ENCODE peak calls at places on chromosomes 12 and 14, in four cellular contexts. R, U, I and H are unnamed samples.

GRCh38 chr14:89702151-89702936 is 252.2 kb downstream of the EFCAB11 start:
- DNase-seq in R (peak), U (no peak), I (no peak), H (no peak)

GRCh38 chr12:67827820-67828383 is 161.3 kb upstream of the IFNG-AS1 start:
- DNase-seq in R (no peak), U (peak), I (peak), H (no peak)

GRCh38 chr12:116990971-116991966 is 80.5 kb downstream of the FBXW8 start:
- DNase-seq in R (no peak), U (no peak), I (no peak), H (no peak)

GRCh38 chr14:48771717-48772116 is 814.5 kb downstream of the RPS29 start:
- DNase-seq in R (no peak), U (no peak), I (no peak), H (no peak)

GRCh38 chr14:105682956-105683570 is 156.7 kb downstream of the TMEM121 start:
- DNase-seq in R (no peak), U (no peak), I (no peak), H (no peak)

GRCh38 chr14:54025661-54026060 is 69.0 kb upstream of the BMP4 start:
- DNase-seq in R (no peak), U (no peak), I (peak), H (no peak)

GRCh38 chr12:92574046-92574783 is 128.6 kb upstream of the PLEKHG7 start:
- DNase-seq in R (no peak), U (no peak), I (peak), H (peak)

GRCh38 chr14:92321701-92322100 is 1.3 kb upstream of the SLC24A4 start:
- DNase-seq in R (no peak), U (no peak), I (no peak), H (no peak)

GRCh38 chr12:25845415-25845814 is 113.1 kb upstream of the RASSF8 start:
- DNase-seq in R (no peak), U (no peak), I (no peak), H (no peak)

GRCh38 chr12:49537231-49537708 is 1.6 kb upstream of the KCNH3 start:
- DNase-seq in R (no peak), U (no peak), I (no peak), H (peak)

GRCh38 chr14:59363545-59364226 is 101.5 kb downstream of the GPR135 start:
- DNase-seq in R (no peak), U (no peak), I (peak), H (no peak)

GRCh38 chr14:102809870-102810269 is 32.6 kb downstream of the TRAF3 start:
- DNase-seq in R (no peak), U (no peak), I (no peak), H (no peak)

GRCh38 chr14:49687942-49688700 is at the start of gene POLE2:
- DNase-seq in R (peak), U (peak), I (peak), H (peak)